ENCODE peak calls at places on chromosomes 6 and 20, in six cellular contexts. One of them, this sample, is unnamed.
A peak's percentile ranks its signal among the peaks of the same experiment; 100 is the strongest.

GRCh38 chr6:57064809-57065208 is 18.3 kb downstream of the KIAA1586 start:
- DNase-seq in A549: no peak
- DNase-seq in GM12878: no peak
- DNase-seq in endothelial cell of umbilical vein: no peak
- DNase-seq in HepG2: no peak
- DNase-seq in K562: no peak
- DNase-seq in this sample: no peak

GRCh38 chr20:1306316-1307135 is 22.4 kb downstream of the SDCBP2 start:
- DNase-seq in A549: no peak
- DNase-seq in GM12878: no peak
- DNase-seq in endothelial cell of umbilical vein: no peak
- DNase-seq in HepG2: no peak
- DNase-seq in K562: no peak
- DNase-seq in this sample: no peak

GRCh38 chr6:44024597-44025219 is 102.5 kb downstream of the MRPL14 start:
- DNase-seq in A549: no peak
- DNase-seq in GM12878: no peak
- DNase-seq in endothelial cell of umbilical vein: no peak
- DNase-seq in HepG2: no peak
- DNase-seq in K562: no peak
- DNase-seq in this sample: peak; percentile 60

GRCh38 chr6:90199900-90200299 is 96.7 kb downstream of the BACH2 start:
- DNase-seq in A549: no peak
- DNase-seq in GM12878: no peak
- DNase-seq in endothelial cell of umbilical vein: no peak
- DNase-seq in HepG2: no peak
- DNase-seq in K562: no peak
- DNase-seq in this sample: no peak

GRCh38 chr6:22886881-22887581 is 317.7 kb downstream of the HDGFL1 start:
- DNase-seq in A549: no peak
- DNase-seq in GM12878: peak; percentile 30
- DNase-seq in endothelial cell of umbilical vein: no peak
- DNase-seq in HepG2: no peak
- DNase-seq in K562: no peak
- DNase-seq in this sample: no peak

GRCh38 chr20:36548006-36548315 is 6.6 kb downstream of the MYL9 start:
- DNase-seq in A549: no peak
- DNase-seq in GM12878: no peak
- DNase-seq in endothelial cell of umbilical vein: no peak
- DNase-seq in HepG2: peak; percentile 39
- DNase-seq in K562: peak; percentile 44
- DNase-seq in this sample: peak; percentile 46

GRCh38 chr20:40493071-40493470 is 196.0 kb downstream of the MAFB start:
- DNase-seq in A549: no peak
- DNase-seq in GM12878: no peak
- DNase-seq in endothelial cell of umbilical vein: peak; percentile 36
- DNase-seq in HepG2: no peak
- DNase-seq in K562: no peak
- DNase-seq in this sample: no peak

GRCh38 chr6:3759656-3760245 is 8.2 kb upstream of the PXDC1 start:
- DNase-seq in A549: no peak
- DNase-seq in GM12878: no peak
- DNase-seq in endothelial cell of umbilical vein: no peak
- DNase-seq in HepG2: peak; percentile 43
- DNase-seq in K562: no peak
- DNase-seq in this sample: no peak

DNA sequence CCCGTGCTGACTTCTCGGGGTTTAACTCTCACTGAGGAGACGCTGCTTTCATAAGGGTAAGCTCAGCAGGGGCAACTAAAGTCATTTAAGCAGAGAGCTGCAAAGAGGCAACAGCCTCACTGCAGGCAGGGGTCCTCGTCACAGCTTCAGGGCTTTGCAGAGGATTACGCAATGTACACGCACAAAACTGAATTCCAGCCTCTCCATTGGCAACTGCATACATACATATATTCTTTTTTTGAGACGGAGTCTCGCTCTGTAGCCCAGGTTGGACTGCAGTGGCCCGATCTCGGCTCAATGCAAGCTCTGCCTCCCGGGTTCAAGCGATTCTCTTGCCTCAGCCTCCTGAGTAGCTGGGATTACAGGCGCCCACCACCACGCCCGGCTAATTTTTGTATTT is 2.4 kb downstream of the GMEB2 start:
- DNase-seq in A549: no peak
- DNase-seq in GM12878: no peak
- DNase-seq in endothelial cell of umbilical vein: no peak
- DNase-seq in HepG2: peak; percentile 80
- DNase-seq in K562: no peak
- DNase-seq in this sample: peak; percentile 88
- TF ChIP-seq MYC in A549: no peak
- TF ChIP-seq MYC in GM12878: no peak
- TF ChIP-seq MYC in endothelial cell of umbilical vein: no peak
- TF ChIP-seq MYC in HepG2: no peak
- TF ChIP-seq MYC in K562: no peak
- TF ChIP-seq MYC in this sample: no peak

GRCh38 chr20:14055127-14055742 is 59.9 kb downstream of the MACROD2 start:
- DNase-seq in A549: peak; percentile 20
- DNase-seq in GM12878: no peak
- DNase-seq in endothelial cell of umbilical vein: peak; percentile 68
- DNase-seq in HepG2: peak; percentile 77
- DNase-seq in K562: peak; percentile 15
- DNase-seq in this sample: peak; percentile 71
- TF ChIP-seq MAX in A549: no peak
- TF ChIP-seq MAX in GM12878: no peak
- TF ChIP-seq MAX in endothelial cell of umbilical vein: no peak
- TF ChIP-seq MAX in HepG2: no peak
- TF ChIP-seq MAX in K562: no peak
- TF ChIP-seq MAX in this sample: no peak

GRCh38 chr6:45591306-45591705 is 213.6 kb upstream of the SUPT3H start:
- DNase-seq in A549: no peak
- DNase-seq in GM12878: no peak
- DNase-seq in endothelial cell of umbilical vein: no peak
- DNase-seq in HepG2: no peak
- DNase-seq in K562: no peak
- DNase-seq in this sample: no peak

GRCh38 chr6:45590225-45590624 is 212.5 kb upstream of the SUPT3H start:
- DNase-seq in A549: no peak
- DNase-seq in GM12878: no peak
- DNase-seq in endothelial cell of umbilical vein: peak; percentile 44
- DNase-seq in HepG2: no peak
- DNase-seq in K562: no peak
- DNase-seq in this sample: no peak

GRCh38 chr6:45589367-45589766 is 211.6 kb upstream of the SUPT3H start:
- DNase-seq in A549: no peak
- DNase-seq in GM12878: no peak
- DNase-seq in endothelial cell of umbilical vein: no peak
- DNase-seq in HepG2: no peak
- DNase-seq in K562: no peak
- DNase-seq in this sample: no peak

GRCh38 chr6:45591816-45592359 is 214.2 kb upstream of the SUPT3H start:
- DNase-seq in A549: no peak
- DNase-seq in GM12878: no peak
- DNase-seq in endothelial cell of umbilical vein: no peak
- DNase-seq in HepG2: no peak
- DNase-seq in K562: no peak
- DNase-seq in this sample: no peak

DNA sequence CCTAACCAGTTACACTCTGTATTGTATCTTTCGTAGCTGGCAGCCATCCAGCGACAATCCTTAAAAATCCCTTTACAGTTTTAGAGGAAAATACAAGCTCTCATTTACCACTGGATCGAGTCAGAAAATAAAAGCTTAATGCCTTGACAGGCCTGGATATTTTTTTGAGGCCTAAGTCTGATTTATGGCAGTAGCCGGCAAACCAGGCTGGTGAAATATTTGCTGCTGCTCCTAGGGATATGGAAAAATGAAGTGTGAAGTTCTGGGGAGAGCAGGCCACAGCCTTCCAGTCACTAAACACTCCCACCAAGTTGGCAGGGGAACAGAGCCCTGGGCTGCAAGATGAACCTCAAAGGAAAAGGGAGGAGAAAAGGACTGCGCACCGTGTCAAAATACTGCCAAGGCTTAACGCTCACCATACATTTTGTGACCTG is 213.0 kb upstream of the SUPT3H start:
- DNase-seq in A549: no peak
- DNase-seq in GM12878: no peak
- DNase-seq in endothelial cell of umbilical vein: no peak
- DNase-seq in HepG2: no peak
- DNase-seq in K562: no peak
- DNase-seq in this sample: no peak
- H3K4me3 ChIP-seq in A549: no peak overlapping the region
- H3K4me3 ChIP-seq in GM12878: no peak overlapping the region
- H3K4me3 ChIP-seq in endothelial cell of umbilical vein: no peak overlapping the region
- H3K4me3 ChIP-seq in HepG2: no peak overlapping the region
- H3K4me3 ChIP-seq in K562: no peak overlapping the region
- H3K4me3 ChIP-seq in this sample: no peak overlapping the region

GRCh38 chr6:114053791-114054190 is 82.8 kb upstream of the HDAC2 start:
- DNase-seq in A549: no peak
- DNase-seq in GM12878: no peak
- DNase-seq in endothelial cell of umbilical vein: no peak
- DNase-seq in HepG2: no peak
- DNase-seq in K562: no peak
- DNase-seq in this sample: no peak
- TF ChIP-seq MYC in A549: no peak
- TF ChIP-seq MYC in GM12878: no peak
- TF ChIP-seq MYC in endothelial cell of umbilical vein: no peak
- TF ChIP-seq MYC in HepG2: no peak
- TF ChIP-seq MYC in K562: no peak
- TF ChIP-seq MYC in this sample: no peak